ENCODE peak calls at places on chromosome 13, in six cellular contexts. H is iPS DF 6.9; V is Panc1; A is uterus; B is CD4-positive, alpha-beta T cell; R is left ventricle myocardium inferior. U is an unnamed sample.

GRCh38 chr13:92512852-92513251 is 713.8 kb upstream of the GPC6 start:
- DNase-seq in H (no peak), V (no peak), A (no peak), B (no peak), R (no peak), U (no peak)

GRCh38 chr13:98445340-98446233 is 131.3 kb downstream of the STK24 start:
- DNase-seq in H (peak; percentile 64), V (no peak), A (peak; percentile 82), B (peak; percentile 84), R (peak; percentile 72), U (no peak)

GRCh38 chr13:44004881-44005280 is 125.2 kb downstream of the LACC1 start:
- DNase-seq in H (no peak), V (no peak), A (no peak), B (no peak), R (no peak), U (no peak)

GRCh38 chr13:99307247-99307646 is at the start of gene GPR183:
- DNase-seq in H (no peak), V (no peak), A (no peak), B (no peak), R (no peak), U (no peak)

GRCh38 chr13:71459708-71460107 is 407.3 kb downstream of the DACH1 start:
- DNase-seq in H (no peak), V (no peak), A (no peak), B (no peak), R (no peak), U (no peak)

GRCh38 chr13:103178986-103179695 is 112.9 kb upstream of the SLC10A2 start:
- DNase-seq in H (no peak), V (no peak), A (no peak), B (no peak), R (no peak), U (no peak)

GRCh38 chr13:79589605-79590511 is 108.9 kb downstream of the NDFIP2 start:
- DNase-seq in H (no peak), V (no peak), A (no peak), B (no peak), R (no peak), U (no peak)

GRCh38 chr13:71148391-71148790 is 718.6 kb downstream of the DACH1 start:
- DNase-seq in H (no peak), V (no peak), A (no peak), B (no peak), R (no peak), U (no peak)

GRCh38 chr13:105047676-105048295 is 1487.7 kb downstream of the EFNB2 start:
- DNase-seq in H (no peak), V (no peak), A (no peak), B (no peak), R (no peak), U (no peak)

GRCh38 chr13:72062566-72062965 is 195.6 kb upstream of the DACH1 start:
- DNase-seq in H (peak; percentile 54), V (no peak), A (no peak), B (no peak), R (peak; percentile 14), U (no peak)

GRCh38 chr13:74258951-74259350 is 124.7 kb upstream of the KLF12 start:
- DNase-seq in H (no peak), V (no peak), A (no peak), B (no peak), R (no peak), U (no peak)

GRCh38 chr13:24221007-24221406 is 60.5 kb downstream of the SPATA13 start:
- DNase-seq in H (no peak), V (no peak), A (no peak), B (no peak), R (no peak), U (no peak)

GRCh38 chr13:60617863-60618733 is 221.1 kb downstream of the TDRD3 start:
- DNase-seq in H (peak; percentile 52), V (no peak), A (no peak), B (no peak), R (no peak), U (no peak)

GRCh38 chr13:38582133-38582532 is 104.7 kb upstream of the FREM2 start:
- DNase-seq in H (no peak), V (peak; percentile 5), A (no peak), B (no peak), R (no peak), U (no peak)

DNA sequence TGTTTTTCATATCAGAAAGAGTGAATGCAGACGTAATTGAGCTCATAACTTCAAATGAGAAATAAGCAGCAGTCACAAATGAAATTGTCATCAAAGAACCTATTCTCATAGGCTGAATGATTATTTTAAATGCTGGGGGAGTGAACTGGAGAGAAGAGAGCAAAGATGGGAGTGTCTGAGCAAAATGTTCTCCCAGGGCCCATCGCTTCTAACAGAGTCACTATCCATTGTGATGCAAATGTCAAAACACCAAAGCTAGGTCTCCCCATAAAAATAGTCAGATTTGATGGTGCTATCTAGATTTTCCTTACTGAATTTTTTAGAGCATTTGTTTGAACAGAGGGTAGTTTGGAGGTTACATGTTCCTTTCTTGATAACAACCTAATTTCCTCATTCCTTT is 278.7 kb downstream of the PCDH9 start:
- DNase-seq in H (no peak), V (no peak), A (no peak), B (no peak), R (no peak), U (no peak)
- H3K27ac ChIP-seq in H (no peak overlapping the region), V (no peak overlapping the region), A (no peak overlapping the region), B (no peak overlapping the region), R (no peak overlapping the region), U (no peak overlapping the region)

GRCh38 chr13:59229401-59229800 is 934.3 kb downstream of the DIAPH3 start:
- DNase-seq in H (no peak), V (no peak), A (no peak), B (no peak), R (no peak), U (no peak)
- H3K27ac ChIP-seq in H (no peak overlapping the region), V (no peak overlapping the region), A (no peak overlapping the region), B (no peak overlapping the region), R (no peak overlapping the region), U (no peak overlapping the region)

DNA sequence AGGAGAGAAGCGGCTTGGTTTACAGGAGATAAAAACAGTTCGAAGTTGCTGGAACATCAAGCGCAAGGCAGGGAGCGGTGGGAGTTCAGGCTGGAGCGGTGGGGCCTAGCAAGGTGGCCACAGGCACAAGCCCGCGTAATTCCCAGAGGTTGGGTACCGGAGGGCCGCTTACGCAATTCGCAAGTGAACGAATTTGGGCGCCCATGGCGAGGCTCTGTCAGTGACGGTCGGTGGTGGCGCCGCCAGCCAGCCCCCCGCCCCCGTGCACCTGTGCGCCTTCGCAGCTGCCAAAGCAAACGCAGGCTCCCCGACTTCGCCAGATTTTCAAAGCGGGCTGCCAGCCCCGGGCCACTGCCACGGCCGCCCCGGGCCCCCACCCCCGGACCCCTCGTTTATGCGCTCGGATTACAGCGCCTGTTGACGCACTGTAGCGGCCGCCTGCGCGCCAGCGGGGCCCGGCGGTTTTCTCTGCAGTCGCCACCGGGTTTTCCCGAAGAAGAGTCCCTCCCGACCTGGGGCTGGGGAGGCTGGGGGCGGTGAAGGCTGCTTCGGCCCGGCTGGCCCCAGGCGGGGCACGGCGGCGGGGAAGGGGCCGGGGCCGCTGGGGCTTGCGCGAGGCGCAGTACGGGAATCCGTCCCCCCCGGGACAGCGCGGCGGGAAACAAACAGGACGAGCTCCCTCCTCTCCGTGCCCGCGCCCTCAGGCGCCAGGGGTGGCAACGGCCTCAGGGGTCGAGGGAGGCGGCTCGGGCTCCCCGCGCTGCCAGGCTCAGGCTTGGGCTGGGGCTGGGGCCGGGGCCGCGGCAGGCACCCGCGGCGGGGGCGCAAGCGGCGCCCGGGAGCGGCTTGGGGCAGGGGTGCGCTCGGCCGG is 714 bp downstream of the N4BP2L1 start:
- DNase-seq in H (no peak), V (no peak), A (peak; percentile 57), B (peak; percentile 64), R (peak; percentile 34), U (no peak)
- H3K27ac ChIP-seq in H (no peak overlapping the region), V (no peak overlapping the region), A (peak overlapping the region; percentile 93), B (peak overlapping the region; percentile 91), R (peak overlapping the region; percentile 92), U (peak overlapping the region; percentile 87)

DNA sequence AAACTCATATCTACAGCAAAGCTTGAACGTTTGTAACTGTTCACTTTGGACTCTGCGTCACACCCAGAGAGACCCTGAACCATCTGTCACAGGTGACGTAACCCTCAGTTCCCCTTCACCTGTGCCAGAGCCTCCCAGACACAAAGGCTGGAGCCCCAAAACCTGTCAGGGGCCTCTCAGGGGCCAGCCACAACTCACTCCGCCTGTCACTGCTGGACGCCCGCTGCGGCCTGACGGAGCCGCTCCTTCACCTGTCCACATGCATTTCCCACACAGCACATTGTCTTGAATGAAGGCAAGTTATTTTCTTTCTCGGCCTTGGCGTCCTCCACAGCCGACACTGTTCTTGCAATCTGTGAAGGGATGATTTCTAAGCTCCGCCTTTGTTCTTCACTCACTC is 7.9 kb downstream of the RASA3 start:
- DNase-seq in H (no peak), V (no peak), A (no peak), B (no peak), R (no peak), U (no peak)
- H3K27ac ChIP-seq in H (no peak overlapping the region), V (peak overlapping the region; percentile 98), A (no peak overlapping the region), B (no peak overlapping the region), R (no peak overlapping the region), U (no peak overlapping the region)

GRCh38 chr13:114106991-114107685 is 25.3 kb downstream of the RASA3 start:
- DNase-seq in H (no peak), V (no peak), A (peak; percentile 13), B (peak; percentile 31), R (no peak), U (no peak)

GRCh38 chr13:114108141-114108761 is 24.2 kb downstream of the RASA3 start:
- DNase-seq in H (no peak), V (no peak), A (peak; percentile 13), B (peak; percentile 32), R (no peak), U (no peak)

GRCh38 chr13:114105351-114106225 is 26.8 kb downstream of the RASA3 start:
- DNase-seq in H (no peak), V (no peak), A (peak; percentile 15), B (peak; percentile 20), R (no peak), U (no peak)

GRCh38 chr13:114107686-114108081 is 24.7 kb downstream of the RASA3 start:
- DNase-seq in H (no peak), V (no peak), A (peak; percentile 13), B (peak; percentile 11), R (peak; percentile 60), U (peak; percentile 59)

GRCh38 chr13:114106526-114106925 is 25.9 kb downstream of the RASA3 start:
- DNase-seq in H (no peak), V (no peak), A (no peak), B (peak; percentile 19), R (no peak), U (no peak)
- H3K27ac ChIP-seq in H (no peak overlapping the region), V (peak overlapping the region; percentile 81), A (no peak overlapping the region), B (no peak overlapping the region), R (no peak overlapping the region), U (no peak overlapping the region)

GRCh38 chr13:41925014-41925413 is 35.9 kb downstream of the VWA8 start:
- DNase-seq in H (no peak), V (no peak), A (no peak), B (no peak), R (no peak), U (no peak)
- H3K27ac ChIP-seq in H (no peak overlapping the region), V (no peak overlapping the region), A (no peak overlapping the region), B (no peak overlapping the region), R (no peak overlapping the region), U (no peak overlapping the region)

DNA sequence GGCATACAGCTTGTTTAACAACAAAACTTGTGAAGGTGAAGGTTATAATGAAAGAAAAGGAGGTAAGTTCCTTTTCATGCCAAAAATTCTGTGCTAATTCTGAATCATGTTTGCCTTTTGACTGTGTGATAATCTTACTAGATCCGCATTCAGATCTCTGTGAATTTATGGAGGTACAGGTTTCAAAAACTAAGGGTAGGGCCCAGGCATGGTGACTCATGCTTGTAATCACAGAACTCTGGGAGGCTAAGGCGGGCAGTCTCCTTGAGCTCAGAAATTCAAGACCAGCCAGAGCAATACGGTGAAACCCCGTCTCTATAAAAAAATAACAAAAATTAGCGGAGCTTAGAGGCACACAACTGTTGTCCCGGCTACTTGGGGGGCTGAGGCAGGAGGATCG is 45.9 kb downstream of the PCDH9 start:
- DNase-seq in H (no peak), V (no peak), A (no peak), B (no peak), R (no peak), U (no peak)
- H3K27ac ChIP-seq in H (no peak overlapping the region), V (no peak overlapping the region), A (no peak overlapping the region), B (no peak overlapping the region), R (no peak overlapping the region), U (no peak overlapping the region)